ENCODE peak calls at places on chromosomes 16 and 17, in eight cellular contexts. D, O, M, C, L, N, B and S are unnamed samples.

GRCh38 chr17:32152130-32152529 is 9.8 kb downstream of the RHOT1 start:
- DNase-seq in M (no peak), C (no peak), O (no peak), N (no peak), D (no peak), L (no peak), B (no peak), S (no peak)

GRCh38 chr17:48905987-48906515 is 2.2 kb upstream of the UBE2Z start:
- DNase-seq in D (no peak), N (no peak), B (no peak), O (no peak), M (no peak), L (no peak), C (no peak), S (no peak)

GRCh38 chr16:19810817-19811731 is 73.6 kb downstream of the GPRC5B start:
- DNase-seq in N (no peak), L (no peak), O (no peak), C (no peak), M (no peak), B (no peak), D (no peak), S (no peak)

GRCh38 chr16:71537643-71538042 is 11.4 kb downstream of the CHST4 start:
- DNase-seq in M (peak; percentile 82), D (no peak), B (peak; percentile 67), N (no peak), L (no peak), O (peak; percentile 83), C (no peak), S (no peak)

GRCh38 chr17:61756561-61756960 is 106.8 kb downstream of the BRIP1 start:
- DNase-seq in L (no peak), N (no peak), C (no peak), B (no peak), D (no peak), O (no peak), M (no peak), S (no peak)

GRCh38 chr16:61792194-61792904 is 243.9 kb downstream of the CDH8 start:
- DNase-seq in C (no peak), L (no peak), N (no peak), O (no peak), B (no peak), M (no peak), D (no peak), S (no peak)

GRCh38 chr17:57067162-57067561 is 17.9 kb upstream of the AKAP1 start:
- DNase-seq in L (no peak), B (no peak), D (no peak), N (no peak), M (no peak), C (no peak), O (peak; percentile 45), S (no peak)

GRCh38 chr17:64063766-64064224 is 43.4 kb upstream of the ICAM2 start:
- DNase-seq in O (peak; percentile 63), M (peak; percentile 86), N (no peak), C (peak; percentile 90), B (peak; percentile 71), L (no peak), D (no peak), S (no peak)

GRCh38 chr17:66378296-66378695 is 75.9 kb downstream of the PRKCA start:
- DNase-seq in D (no peak), C (no peak), O (no peak), N (no peak), B (no peak), M (no peak), L (no peak), S (no peak)

GRCh38 chr17:60901806-60902205 is 224.2 kb downstream of the BCAS3 start:
- DNase-seq in B (no peak), M (no peak), O (no peak), C (no peak), N (no peak), L (no peak), D (no peak), S (no peak)

GRCh38 chr16:25264599-25264998 is 7.0 kb upstream of the ZKSCAN2 start:
- DNase-seq in D (no peak), O (peak; percentile 60), C (no peak), M (peak; percentile 20), N (no peak), L (no peak), B (no peak), S (no peak)

GRCh38 chr17:7929158-7930029 is at the start of gene KCNAB3:
- DNase-seq in N (peak; percentile 64), L (no peak), M (peak; percentile 93), B (no peak), O (peak; percentile 97), C (no peak), D (no peak), S (no peak)

GRCh38 chr17:78159575-78160158 is 8.7 kb upstream of the SYNGR2 start:
- DNase-seq in C (no peak), D (no peak), N (no peak), M (no peak), L (no peak), B (no peak), O (no peak), S (peak; percentile 88)
- H3K4me3 ChIP-seq in C (no peak overlapping the region), D (no peak overlapping the region), N (no peak overlapping the region), M (no peak overlapping the region), L (no peak overlapping the region), B (no peak overlapping the region), O (no peak overlapping the region), S (no peak overlapping the region)

DNA sequence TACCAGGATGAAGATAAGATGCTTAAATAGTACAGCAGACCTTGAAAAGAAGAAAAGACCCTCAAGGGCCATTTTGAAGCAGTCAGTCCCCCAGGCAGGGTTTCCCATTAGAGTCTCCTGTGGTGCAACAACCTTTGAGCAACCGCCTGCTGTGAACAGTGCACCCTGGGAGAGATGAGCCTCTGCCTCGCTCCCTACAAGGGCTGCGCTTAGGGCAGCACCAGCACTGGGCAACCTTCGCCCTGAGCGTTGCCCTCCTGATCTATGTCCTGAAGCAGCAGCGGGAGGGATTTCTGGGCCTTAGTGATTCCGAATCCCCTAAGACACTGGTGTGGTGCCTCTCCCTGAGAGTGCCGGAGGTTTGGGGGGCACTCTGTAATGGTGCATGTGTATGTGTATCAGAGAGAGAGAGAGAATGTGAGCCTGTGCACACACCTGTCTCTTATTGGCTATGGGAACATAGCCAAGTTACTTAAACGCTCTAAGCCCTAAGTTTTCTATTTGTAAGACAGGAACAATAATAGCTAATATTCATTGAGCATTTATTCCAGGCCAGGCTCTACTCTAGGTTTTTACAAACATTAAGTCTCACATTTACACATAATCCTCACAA is 25.2 kb upstream of the ABCC12 start:
- DNase-seq in B (no peak), D (no peak), C (no peak), L (no peak), N (no peak), M (no peak), O (no peak), S (no peak)
- H3K4me3 ChIP-seq in B (no peak overlapping the region), D (no peak overlapping the region), C (no peak overlapping the region), L (no peak overlapping the region), N (no peak overlapping the region), M (no peak overlapping the region), O (no peak overlapping the region), S (no peak overlapping the region)

DNA sequence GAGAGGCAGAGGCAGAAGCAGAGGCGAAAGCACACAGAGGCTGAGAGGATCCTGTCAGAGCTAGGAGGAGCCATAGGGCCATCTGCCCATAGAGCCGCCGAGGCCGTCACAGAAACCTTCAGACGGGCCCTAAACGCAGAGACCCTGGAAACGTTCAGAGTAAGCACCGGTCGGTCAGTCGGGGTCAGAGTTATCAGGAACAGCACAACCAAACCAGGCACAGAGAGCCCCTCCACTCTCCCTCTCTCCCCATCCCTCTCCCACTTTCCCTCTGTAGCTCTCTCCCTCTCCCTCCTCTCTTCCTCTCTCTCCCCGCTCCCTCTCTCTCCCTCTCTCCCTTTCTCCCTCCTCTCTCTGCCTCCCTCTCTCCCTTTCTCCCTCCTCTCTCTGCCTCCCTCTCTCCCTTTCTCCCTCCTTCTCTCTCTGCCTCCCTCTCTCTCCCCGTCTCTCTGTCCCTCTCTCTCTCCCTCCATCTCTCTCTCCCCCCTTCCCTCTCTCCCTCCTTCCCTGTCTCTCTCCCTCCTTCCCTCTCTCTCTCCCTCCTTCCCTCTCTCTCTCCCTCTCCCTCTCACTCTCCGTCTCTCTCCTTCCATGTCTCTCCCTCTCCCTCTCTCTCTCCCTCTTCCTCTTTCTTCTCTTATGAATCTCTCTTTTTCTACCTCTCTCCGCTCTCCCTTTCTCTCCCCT is 138.9 kb downstream of the C16orf95 start:
- DNase-seq in L (no peak), N (no peak), M (peak; percentile 35), O (no peak), D (no peak), C (no peak), B (no peak), S (no peak)
- H3K4me3 ChIP-seq in L (no peak overlapping the region), N (peak overlapping the region; percentile 19), M (peak overlapping the region; percentile 11), O (no peak overlapping the region), D (peak overlapping the region; percentile 49), C (no peak overlapping the region), B (no peak overlapping the region), S (no peak overlapping the region)

DNA sequence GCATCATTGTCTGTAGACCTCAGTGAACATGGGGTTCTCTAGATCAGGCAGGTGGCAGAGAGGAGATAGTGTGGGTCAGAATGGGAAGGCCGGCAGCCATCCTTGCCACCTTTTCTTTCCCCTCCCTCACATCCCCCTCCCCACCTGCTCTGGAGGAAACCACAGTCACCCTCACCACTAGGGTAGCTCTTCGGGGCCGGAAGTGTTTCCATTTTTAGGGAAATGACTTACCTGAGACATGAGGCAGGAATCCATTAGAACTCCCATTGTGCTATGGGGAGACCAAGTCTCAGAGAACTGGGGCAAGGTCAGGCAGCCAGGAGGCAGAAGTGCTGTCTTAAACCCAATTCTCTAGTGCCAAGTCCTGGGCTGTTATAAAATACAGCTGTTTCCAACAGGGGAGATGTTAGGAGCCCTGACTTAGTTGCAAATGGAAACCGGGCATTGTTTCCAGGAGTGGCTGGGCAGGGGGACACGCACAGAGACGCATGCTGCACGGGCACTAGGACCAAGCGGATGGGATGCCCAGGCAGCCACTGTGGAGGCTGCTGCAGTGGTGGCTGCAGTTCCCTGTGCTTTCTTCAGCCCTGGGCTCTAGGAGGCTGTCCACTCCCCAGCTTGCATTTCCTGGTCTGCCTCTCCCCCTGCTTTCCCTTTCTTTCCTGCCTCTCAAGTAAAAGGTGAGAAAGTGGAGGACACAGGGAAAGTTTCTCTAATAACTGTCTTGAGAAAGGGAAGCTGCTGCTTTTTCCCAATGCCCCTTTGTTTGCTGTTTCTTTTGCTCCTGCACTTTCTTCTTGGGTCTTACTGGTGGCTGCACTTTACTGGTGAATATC is 2.8 kb downstream of the HAS3 start:
- DNase-seq in B (no peak), O (no peak), D (no peak), N (no peak), M (peak; percentile 75), L (no peak), C (no peak), S (no peak)
- H3K4me3 ChIP-seq in B (no peak overlapping the region), O (no peak overlapping the region), D (peak overlapping the region; percentile 71), N (peak overlapping the region; percentile 85), M (peak overlapping the region; percentile 95), L (no peak overlapping the region), C (peak overlapping the region; percentile 57), S (peak overlapping the region; percentile 50)

DNA sequence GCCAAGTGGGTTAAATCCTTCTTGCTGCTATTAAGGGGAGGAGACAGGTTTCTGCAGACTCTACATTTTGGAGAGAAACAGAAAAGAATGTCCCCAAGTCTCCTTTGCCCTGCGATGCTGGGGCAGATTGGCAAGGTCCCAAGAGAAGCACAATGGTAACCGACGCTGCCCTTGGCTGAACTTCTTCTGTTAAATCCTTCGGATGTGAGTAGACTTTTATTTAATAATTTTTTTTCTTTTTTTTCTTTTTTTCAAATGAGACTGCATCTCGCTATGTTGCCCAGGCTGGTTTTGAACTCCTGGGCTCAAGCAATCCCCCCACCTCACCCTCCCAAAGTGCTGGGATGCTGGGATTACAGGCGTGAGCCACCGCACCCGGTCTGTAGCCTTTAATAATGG is 13.9 kb downstream of the ATP5PD start:
- DNase-seq in N (peak; percentile 32), M (no peak), O (no peak), L (no peak), B (no peak), C (no peak), D (no peak), S (no peak)
- H3K4me3 ChIP-seq in N (peak overlapping the region; percentile 79), M (peak overlapping the region; percentile 96), O (peak overlapping the region; percentile 44), L (peak overlapping the region; percentile 70), B (no peak overlapping the region), C (peak overlapping the region; percentile 84), D (peak overlapping the region; percentile 81), S (peak overlapping the region; percentile 88)

GRCh38 chr16:718922-719321 is 2.0 kb upstream of the ANTKMT start:
- DNase-seq in B (no peak), N (no peak), L (no peak), O (peak; percentile 49), D (no peak), C (no peak), M (no peak), S (no peak)
- H3K4me3 ChIP-seq in B (peak overlapping the region; percentile 95), N (no peak overlapping the region), L (no peak overlapping the region), O (peak overlapping the region; percentile 97), D (no peak overlapping the region), C (no peak overlapping the region), M (no peak overlapping the region), S (no peak overlapping the region)